ENCODE peak calls at places on chromosomes 4 and X, in seven cellular contexts. One of them, this sample, is unnamed.

GRCh38 chr4:8176547-8177399 is 18.2 kb upstream of the ABLIM2 start:
- DNase-seq in GM12878: no peak
- DNase-seq in SK-N-SH: peak
- DNase-seq in HepG2: peak
- DNase-seq in H1: peak
- DNase-seq in K562: peak
- DNase-seq in HCT116: peak
- DNase-seq in this sample: peak

GRCh38 chrX:80876877-80877276 is 67.2 kb upstream of the BRWD3 start:
- DNase-seq in HCT116: peak
- DNase-seq in HepG2: peak
- DNase-seq in H1: no peak
- DNase-seq in GM12878: peak
- DNase-seq in K562: no peak
- DNase-seq in SK-N-SH: peak
- DNase-seq in this sample: peak

GRCh38 chr4:77938560-77938959 is 75.9 kb downstream of the MRPL1 start:
- DNase-seq in H1: no peak
- DNase-seq in SK-N-SH: no peak
- DNase-seq in HepG2: no peak
- DNase-seq in HCT116: no peak
- DNase-seq in K562: no peak
- DNase-seq in GM12878: no peak
- DNase-seq in this sample: no peak

GRCh38 chr4:76365636-76366035 is 55.3 kb downstream of the CCDC158 start:
- DNase-seq in HepG2: no peak
- DNase-seq in SK-N-SH: no peak
- DNase-seq in H1: no peak
- DNase-seq in K562: no peak
- DNase-seq in GM12878: no peak
- DNase-seq in HCT116: no peak
- DNase-seq in this sample: no peak

GRCh38 chrX:85992811-85993229 is 54.5 kb downstream of the CHM start:
- DNase-seq in HepG2: peak
- DNase-seq in HCT116: peak
- DNase-seq in H1: no peak
- DNase-seq in GM12878: no peak
- DNase-seq in K562: no peak
- DNase-seq in SK-N-SH: no peak
- DNase-seq in this sample: no peak

GRCh38 chrX:45699158-45699557 is 498.5 kb upstream of the DIPK2B start:
- DNase-seq in H1: no peak
- DNase-seq in HepG2: peak
- DNase-seq in HCT116: no peak
- DNase-seq in GM12878: no peak
- DNase-seq in K562: no peak
- DNase-seq in SK-N-SH: no peak
- DNase-seq in this sample: no peak

GRCh38 chr4:81030617-81031388 is at the start of gene BMP3:
- DNase-seq in HepG2: no peak
- DNase-seq in HCT116: no peak
- DNase-seq in H1: peak
- DNase-seq in GM12878: no peak
- DNase-seq in SK-N-SH: no peak
- DNase-seq in K562: no peak
- DNase-seq in this sample: no peak

GRCh38 chr4:2843909-2844584 is 403 bp downstream of the ADD1 start:
- DNase-seq in GM12878: no peak
- DNase-seq in HCT116: no peak
- DNase-seq in SK-N-SH: peak
- DNase-seq in K562: no peak
- DNase-seq in HepG2: no peak
- DNase-seq in H1: no peak
- DNase-seq in this sample: peak

GRCh38 chr4:98516441-98517323 is 141.7 kb downstream of the TSPAN5 start:
- DNase-seq in GM12878: no peak
- DNase-seq in HepG2: no peak
- DNase-seq in H1: no peak
- DNase-seq in K562: no peak
- DNase-seq in SK-N-SH: no peak
- DNase-seq in HCT116: no peak
- DNase-seq in this sample: no peak

GRCh38 chr4:168852933-168853713 is 156.9 kb downstream of the CBR4 start:
- DNase-seq in HepG2: no peak
- DNase-seq in H1: no peak
- DNase-seq in K562: no peak
- DNase-seq in SK-N-SH: no peak
- DNase-seq in GM12878: peak
- DNase-seq in HCT116: no peak
- DNase-seq in this sample: no peak

GRCh38 chrX:143757375-143757774 is 36.8 kb upstream of the SPANXN2 start:
- DNase-seq in GM12878: no peak
- DNase-seq in SK-N-SH: peak
- DNase-seq in K562: no peak
- DNase-seq in HCT116: no peak
- DNase-seq in HepG2: no peak
- DNase-seq in H1: peak
- DNase-seq in this sample: no peak

GRCh38 chr4:72505314-72505744 is 63.7 kb downstream of the ADAMTS3 start:
- DNase-seq in K562: peak
- DNase-seq in H1: peak
- DNase-seq in GM12878: no peak
- DNase-seq in SK-N-SH: peak
- DNase-seq in HCT116: peak
- DNase-seq in HepG2: peak
- DNase-seq in this sample: peak

GRCh38 chr4:153955306-153955705 is 166.4 kb upstream of the SFRP2 start:
- DNase-seq in GM12878: no peak
- DNase-seq in H1: no peak
- DNase-seq in SK-N-SH: no peak
- DNase-seq in HepG2: no peak
- DNase-seq in HCT116: no peak
- DNase-seq in K562: no peak
- DNase-seq in this sample: no peak

GRCh38 chrX:151974336-151975227 is at the start of gene GABRE:
- DNase-seq in HCT116: no peak
- DNase-seq in GM12878: no peak
- DNase-seq in H1: peak
- DNase-seq in K562: peak
- DNase-seq in HepG2: no peak
- DNase-seq in SK-N-SH: peak
- DNase-seq in this sample: no peak

GRCh38 chr4:28443371-28443770 is 1582.7 kb downstream of the STIM2 start:
- DNase-seq in K562: no peak
- DNase-seq in GM12878: no peak
- DNase-seq in H1: no peak
- DNase-seq in SK-N-SH: no peak
- DNase-seq in HCT116: no peak
- DNase-seq in HepG2: no peak
- DNase-seq in this sample: no peak

GRCh38 chr4:24747234-24747975 is 48.0 kb upstream of the SOD3 start:
- DNase-seq in GM12878: no peak
- DNase-seq in HCT116: no peak
- DNase-seq in H1: no peak
- DNase-seq in HepG2: no peak
- DNase-seq in SK-N-SH: no peak
- DNase-seq in K562: no peak
- DNase-seq in this sample: no peak

GRCh38 chrX:109327271-109327670 is 154.6 kb downstream of the GUCY2F start:
- DNase-seq in SK-N-SH: no peak
- DNase-seq in H1: no peak
- DNase-seq in GM12878: no peak
- DNase-seq in HCT116: no peak
- DNase-seq in K562: no peak
- DNase-seq in HepG2: no peak
- DNase-seq in this sample: no peak
- TF ChIP-seq JUND in SK-N-SH: no peak
- TF ChIP-seq JUND in H1: no peak
- TF ChIP-seq JUND in GM12878: no peak
- TF ChIP-seq JUND in HCT116: no peak
- TF ChIP-seq JUND in K562: no peak
- TF ChIP-seq JUND in HepG2: no peak
- TF ChIP-seq JUND in this sample: no peak

GRCh38 chrX:40471965-40472648 is 108.7 kb upstream of the ATP6AP2 start:
- DNase-seq in SK-N-SH: peak
- DNase-seq in H1: peak
- DNase-seq in HepG2: peak
- DNase-seq in K562: peak
- DNase-seq in GM12878: peak
- DNase-seq in HCT116: no peak
- DNase-seq in this sample: peak

GRCh38 chrX:40473460-40474204 is 107.1 kb upstream of the ATP6AP2 start:
- DNase-seq in GM12878: no peak
- DNase-seq in HepG2: no peak
- DNase-seq in H1: no peak
- DNase-seq in K562: no peak
- DNase-seq in HCT116: no peak
- DNase-seq in SK-N-SH: no peak
- DNase-seq in this sample: no peak

GRCh38 chrX:40470830-40471429 is 109.8 kb upstream of the ATP6AP2 start:
- DNase-seq in HepG2: no peak
- DNase-seq in HCT116: peak
- DNase-seq in H1: no peak
- DNase-seq in SK-N-SH: no peak
- DNase-seq in K562: no peak
- DNase-seq in GM12878: no peak
- DNase-seq in this sample: peak

GRCh38 chrX:40476958-40477357 is 103.8 kb upstream of the ATP6AP2 start:
- DNase-seq in K562: no peak
- DNase-seq in H1: no peak
- DNase-seq in GM12878: no peak
- DNase-seq in HCT116: no peak
- DNase-seq in HepG2: no peak
- DNase-seq in SK-N-SH: no peak
- DNase-seq in this sample: no peak

DNA sequence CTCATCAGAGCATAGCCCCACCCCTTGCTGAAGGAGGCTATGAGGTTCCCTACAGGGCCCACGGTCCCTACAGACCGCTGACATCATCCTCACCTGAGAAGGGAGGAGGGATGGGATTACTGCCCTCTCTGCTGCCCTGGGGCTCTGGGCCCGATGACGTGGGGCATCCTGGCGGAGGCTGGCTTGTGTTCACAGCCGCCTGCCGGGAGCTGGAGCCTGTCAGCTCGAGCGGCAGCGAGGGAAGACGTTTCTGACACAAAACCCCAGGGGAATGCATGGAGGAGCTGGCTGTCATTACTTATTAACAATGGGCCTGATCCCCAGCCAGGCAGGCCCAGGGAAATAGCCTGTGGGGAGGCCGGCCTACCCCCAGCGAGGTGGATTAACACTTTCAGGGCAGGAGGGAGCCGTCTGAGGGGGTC is 106.6 kb upstream of the ATP6AP2 start:
- DNase-seq in HCT116: no peak
- DNase-seq in H1: peak
- DNase-seq in SK-N-SH: peak
- DNase-seq in GM12878: no peak
- DNase-seq in K562: no peak
- DNase-seq in HepG2: peak
- DNase-seq in this sample: peak
- TF ChIP-seq JUND in HCT116: no peak
- TF ChIP-seq JUND in H1: peak
- TF ChIP-seq JUND in SK-N-SH: no peak
- TF ChIP-seq JUND in GM12878: no peak
- TF ChIP-seq JUND in K562: no peak
- TF ChIP-seq JUND in HepG2: no peak
- TF ChIP-seq JUND in this sample: no peak

GRCh38 chr4:183908284-183908683 is 3.2 kb downstream of the STOX2 start:
- DNase-seq in HepG2: no peak
- DNase-seq in GM12878: no peak
- DNase-seq in K562: no peak
- DNase-seq in SK-N-SH: no peak
- DNase-seq in HCT116: no peak
- DNase-seq in H1: no peak
- DNase-seq in this sample: no peak

GRCh38 chr4:183906486-183906735 is 1.3 kb downstream of the STOX2 start:
- DNase-seq in GM12878: no peak
- DNase-seq in HepG2: no peak
- DNase-seq in SK-N-SH: peak
- DNase-seq in K562: no peak
- DNase-seq in H1: no peak
- DNase-seq in HCT116: no peak
- DNase-seq in this sample: no peak

GRCh38 chr4:183905081-183905592 is at the start of gene STOX2:
- DNase-seq in SK-N-SH: peak
- DNase-seq in H1: peak
- DNase-seq in K562: no peak
- DNase-seq in HepG2: peak
- DNase-seq in HCT116: no peak
- DNase-seq in GM12878: no peak
- DNase-seq in this sample: no peak

GRCh38 chr4:183905593-183906485 is 732 bp downstream of the STOX2 start:
- DNase-seq in HCT116: no peak
- DNase-seq in SK-N-SH: peak
- DNase-seq in GM12878: no peak
- DNase-seq in HepG2: no peak
- DNase-seq in K562: no peak
- DNase-seq in H1: peak
- DNase-seq in this sample: no peak

DNA sequence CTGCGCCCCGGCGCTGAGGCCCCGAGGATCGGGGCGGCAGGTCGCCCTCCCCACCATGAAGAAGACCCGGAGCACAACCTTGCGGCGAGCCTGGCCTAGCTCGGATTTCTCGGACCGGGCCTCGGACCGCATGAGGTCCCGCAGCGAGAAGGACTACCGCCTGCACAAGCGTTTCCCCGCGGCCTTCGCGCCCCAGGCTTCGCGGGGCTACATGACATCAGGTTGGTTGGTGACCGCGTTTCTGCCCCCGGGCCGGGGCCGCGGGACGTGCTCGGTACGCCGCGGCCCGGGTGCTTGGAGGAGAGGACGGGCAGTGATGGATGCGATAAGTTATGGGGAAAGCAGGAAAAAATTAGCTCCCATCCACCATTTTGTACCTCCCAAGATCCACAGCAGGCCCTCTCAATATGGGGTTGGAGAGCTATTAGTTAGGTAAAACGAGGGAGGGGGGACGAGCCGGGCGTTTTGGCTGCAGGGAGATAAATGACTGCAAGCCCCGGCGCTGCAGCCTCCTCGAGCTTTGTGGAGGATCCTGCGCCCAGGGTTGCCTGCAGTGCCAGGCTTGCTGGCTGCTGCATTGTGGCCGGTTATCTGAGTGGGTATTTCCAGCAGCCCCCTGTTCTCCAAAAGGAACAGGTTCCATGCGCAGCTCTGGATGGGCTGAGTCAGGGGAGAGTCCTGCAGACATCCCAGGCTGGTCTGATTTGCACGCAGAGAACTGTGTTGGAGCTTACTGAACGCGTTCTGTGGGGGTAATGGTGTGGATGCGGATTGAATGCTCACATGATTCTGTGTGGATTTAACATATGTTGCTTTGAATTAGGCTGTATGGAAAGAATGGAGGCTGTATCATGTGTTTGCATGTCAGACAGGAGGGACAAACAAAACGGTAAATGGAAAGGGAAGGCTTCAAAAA is 1.9 kb downstream of the STOX2 start:
- DNase-seq in HepG2: no peak
- DNase-seq in GM12878: no peak
- DNase-seq in HCT116: no peak
- DNase-seq in K562: no peak
- DNase-seq in SK-N-SH: peak
- DNase-seq in H1: peak
- DNase-seq in this sample: no peak
- TF ChIP-seq JUND in HepG2: no peak
- TF ChIP-seq JUND in GM12878: no peak
- TF ChIP-seq JUND in HCT116: no peak
- TF ChIP-seq JUND in K562: no peak
- TF ChIP-seq JUND in SK-N-SH: no peak
- TF ChIP-seq JUND in H1: no peak
- TF ChIP-seq JUND in this sample: no peak

GRCh38 chr4:138014664-138015288 is 227.4 kb downstream of the SLC7A11 start:
- DNase-seq in HepG2: no peak
- DNase-seq in H1: no peak
- DNase-seq in HCT116: no peak
- DNase-seq in SK-N-SH: no peak
- DNase-seq in GM12878: no peak
- DNase-seq in K562: no peak
- DNase-seq in this sample: no peak
- TF ChIP-seq JUND in HepG2: no peak
- TF ChIP-seq JUND in H1: no peak
- TF ChIP-seq JUND in HCT116: no peak
- TF ChIP-seq JUND in SK-N-SH: no peak
- TF ChIP-seq JUND in GM12878: no peak
- TF ChIP-seq JUND in K562: no peak
- TF ChIP-seq JUND in this sample: no peak